ENCODE peak calls at places on chromosomes 4 and X, in eight cellular contexts. Q is transverse colon, C is lower leg skin, E is Peyer's patch, V is cardiac fibroblast, Y is choroid plexus epithelial cell, G is astrocyte of the spinal cord, L is fibroblast of the aortic adventitia. R is an unnamed sample.

GRCh38 chr4:92047209-92047877 is 256.4 kb upstream of the GRID2 start:
- DNase-seq in E (no peak), Q (no peak), V (peak), L (peak), Y (peak), C (no peak), G (peak), R (peak)

GRCh38 chr4:37825943-37826281 is 574 bp upstream of the PGM2 start:
- DNase-seq in Y (no peak), Q (peak), C (no peak), L (no peak), V (no peak), E (no peak), G (no peak), R (no peak)

GRCh38 chrX:100704581-100705203 is 27.2 kb downstream of the SYTL4 start:
- DNase-seq in G (no peak), E (no peak), V (no peak), Q (no peak), C (no peak), Y (no peak), L (no peak), R (no peak)

GRCh38 chr4:121551271-121551670 is 145.5 kb downstream of the ANXA5 start:
- DNase-seq in L (no peak), Q (no peak), E (no peak), G (peak), C (no peak), Y (no peak), V (no peak), R (peak)

GRCh38 chr4:111398906-111399330 is 746.3 kb upstream of the FAM241A start:
- DNase-seq in C (no peak), G (no peak), L (peak), Y (peak), V (peak), Q (no peak), E (no peak), R (no peak)

GRCh38 chrX:41482153-41482850 is 35.2 kb downstream of the NYX start:
- DNase-seq in Q (no peak), G (no peak), Y (no peak), C (no peak), E (no peak), V (peak), L (peak), R (no peak)

GRCh38 chr4:80024335-80024734 is 48.7 kb downstream of the ANTXR2 start:
- DNase-seq in Q (no peak), Y (no peak), E (no peak), V (no peak), L (no peak), G (no peak), C (no peak), R (no peak)

GRCh38 chrX:132292753-132293152 is 73.5 kb upstream of the RAP2C start:
- DNase-seq in V (peak), G (peak), Q (peak), Y (peak), L (peak), C (no peak), E (no peak), R (peak)

GRCh38 chr4:165813606-165814005 is 59.4 kb upstream of the TLL1 start:
- DNase-seq in V (no peak), C (no peak), L (peak), Q (no peak), Y (no peak), G (peak), E (no peak), R (peak)

GRCh38 chr4:6999172-7000086 is 43.7 kb upstream of the TADA2B start:
- DNase-seq in C (no peak), Y (no peak), E (no peak), V (no peak), Q (no peak), L (no peak), G (no peak), R (peak)

GRCh38 chr4:78168029-78168428 is 110.9 kb downstream of the FRAS1 start:
- DNase-seq in G (no peak), Q (no peak), E (no peak), C (no peak), V (no peak), L (no peak), Y (no peak), R (no peak)

GRCh38 chr4:6847134-6847533 is 62.5 kb upstream of the TBC1D14 start:
- DNase-seq in Y (no peak), G (no peak), E (no peak), V (no peak), Q (no peak), C (no peak), L (no peak), R (no peak)

GRCh38 chr4:17347445-17347844 is 164.4 kb downstream of the QDPR start:
- DNase-seq in Q (no peak), V (peak), C (no peak), E (no peak), Y (peak), L (peak), G (peak), R (peak)

GRCh38 chrX:6574762-6575161 is 39.8 kb upstream of the VCX3A start:
- DNase-seq in V (no peak), C (no peak), Q (no peak), Y (no peak), L (no peak), G (no peak), E (no peak), R (no peak)

GRCh38 chr4:107853444-107854325 is 29.0 kb downstream of the SGMS2 start:
- DNase-seq in G (no peak), E (no peak), C (no peak), Y (peak), V (peak), L (peak), Q (no peak), R (peak)

GRCh38 chr4:165439981-165440380 is 61.2 kb downstream of the CPE start:
- DNase-seq in Y (peak), V (peak), G (peak), L (no peak), E (no peak), C (no peak), Q (no peak), R (no peak)

GRCh38 chr4:148445071-148445902 is 3.1 kb upstream of the NR3C2 start:
- DNase-seq in G (no peak), Q (peak), Y (no peak), L (no peak), V (no peak), E (peak), C (peak), R (no peak)

GRCh38 chr4:39243462-39243861 is 61.1 kb downstream of the WDR19 start:
- DNase-seq in E (no peak), L (no peak), G (no peak), V (no peak), C (no peak), Y (no peak), Q (no peak), R (no peak)

GRCh38 chr4:87353592-87353991 is 30.9 kb upstream of the HSD17B13 start:
- DNase-seq in Q (no peak), E (no peak), Y (peak), C (no peak), V (peak), G (peak), L (peak), R (peak)

GRCh38 chr4:10260777-10261176 is 144.2 kb upstream of the WDR1 start:
- DNase-seq in Y (no peak), G (no peak), Q (no peak), E (no peak), C (no peak), L (no peak), V (no peak), R (peak)

GRCh38 chr4:48031802-48032525 is 15.4 kb downstream of the NIPAL1 start:
- DNase-seq in L (peak), Q (no peak), E (no peak), V (peak), G (peak), C (no peak), Y (peak), R (no peak)

GRCh38 chrX:134396174-134396573 is 63.8 kb upstream of the HPRT1 start:
- DNase-seq in L (peak), Y (peak), E (no peak), G (no peak), V (peak), Q (no peak), C (no peak), R (peak)

GRCh38 chrX:47958943-47959342 is 44.8 kb downstream of the ZNF182 start:
- DNase-seq in G (no peak), Q (no peak), C (no peak), V (peak), Y (peak), E (no peak), L (no peak), R (peak)

GRCh38 chr4:78308517-78308916 is 243.1 kb upstream of the ANXA3 start:
- DNase-seq in V (no peak), E (no peak), Y (no peak), Q (no peak), G (no peak), C (no peak), L (no peak), R (no peak)

GRCh38 chr4:30191902-30192301 is 528.3 kb upstream of the PCDH7 start:
- DNase-seq in E (no peak), C (no peak), Y (no peak), L (no peak), G (no peak), V (no peak), Q (no peak), R (no peak)

GRCh38 chrX:154384284-154384892 is 5.3 kb downstream of the EMD start:
- DNase-seq in V (peak), E (no peak), L (no peak), C (no peak), G (no peak), Y (peak), Q (no peak), R (no peak)

DNA sequence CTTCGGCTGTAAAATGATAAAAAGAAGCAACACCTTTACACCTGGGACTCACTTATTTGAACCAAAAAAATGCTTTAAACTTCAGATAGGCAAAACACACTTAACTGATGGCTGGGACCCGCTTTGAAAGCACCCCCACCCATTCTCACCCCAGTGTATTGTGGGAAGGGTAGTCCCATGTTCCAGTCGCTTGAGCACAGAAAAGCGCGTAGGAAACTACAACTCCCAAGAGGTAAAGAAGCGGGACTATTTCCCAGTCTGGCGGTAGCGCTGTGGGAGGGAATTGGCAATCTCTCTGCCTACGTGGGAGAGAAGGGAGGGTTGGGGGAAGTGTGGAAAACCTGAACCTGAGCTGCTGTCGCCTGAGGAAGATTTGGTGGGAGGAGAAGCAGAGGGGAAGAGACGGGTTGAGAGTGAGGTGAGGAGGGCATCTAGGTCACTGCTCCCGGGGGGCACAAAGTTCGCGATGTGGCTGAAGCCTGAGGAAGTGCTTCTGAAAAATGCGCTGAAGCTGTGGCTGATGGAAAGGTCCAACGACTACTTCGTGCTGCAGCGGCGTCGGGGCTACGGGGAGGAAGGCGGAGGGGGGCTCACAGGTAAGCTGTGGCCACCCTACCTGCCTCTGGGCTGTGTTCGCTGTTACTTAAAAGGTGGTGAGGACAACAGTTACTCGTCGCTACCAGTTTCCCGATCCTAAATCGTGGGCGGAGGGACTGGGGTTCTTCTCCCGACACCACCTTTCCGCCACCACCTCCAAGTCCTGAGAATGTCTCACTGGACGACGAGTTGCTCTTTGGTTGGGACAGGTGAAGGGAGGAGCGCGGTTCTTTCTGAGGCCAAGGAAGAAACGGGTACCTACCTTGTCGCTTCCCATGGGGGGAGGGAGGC is at the start of gene TBC1D8B:
- DNase-seq in E (no peak), Y (peak), Q (peak), L (peak), G (peak), C (peak), V (peak), R (peak)
- H3K4me3 ChIP-seq in E (peak), Y (peak), Q (peak), L (peak), G (peak), C (peak), V (peak), R (peak)

GRCh38 chr4:61201562-61202099 is 1.5 kb downstream of the ADGRL3 start:
- DNase-seq in G (no peak), C (peak), V (peak), E (no peak), L (no peak), Y (peak), Q (no peak), R (peak)
- TF ChIP-seq CTCF in G (no peak), C (no peak), V (no peak), E (no peak), L (no peak), Y (no peak), Q (no peak), R (no peak)

GRCh38 chr4:125322363-125322730 is 7.6 kb downstream of the FAT4 start:
- DNase-seq in V (peak), L (peak), C (no peak), Y (peak), Q (no peak), E (no peak), G (peak), R (peak)

GRCh38 chr4:125321709-125322362 is 7.1 kb downstream of the FAT4 start:
- DNase-seq in E (no peak), C (no peak), Q (no peak), Y (peak), G (peak), V (peak), L (peak), R (peak)

GRCh38 chr4:125325733-125326132 is 11.0 kb downstream of the FAT4 start:
- DNase-seq in C (no peak), G (no peak), E (no peak), L (no peak), V (no peak), Y (no peak), Q (no peak), R (no peak)

GRCh38 chr4:125319311-125319710 is 4.6 kb downstream of the FAT4 start:
- DNase-seq in C (no peak), Y (peak), V (no peak), G (peak), E (no peak), L (peak), Q (no peak), R (no peak)

GRCh38 chr4:125323547-125324100 is 8.9 kb downstream of the FAT4 start:
- DNase-seq in C (no peak), L (peak), Y (peak), V (peak), E (no peak), G (peak), Q (no peak), R (peak)
- H3K4me3 ChIP-seq in C (no peak), L (peak), Y (peak), V (peak), E (no peak), G (no peak), Q (no peak), R (no peak)

GRCh38 chr4:145056325-145057130 is 41.5 kb downstream of the ANAPC10 start:
- DNase-seq in G (no peak), E (no peak), C (no peak), V (no peak), Y (no peak), L (no peak), Q (no peak), R (no peak)

GRCh38 chr4:145066063-145066501 is 31.9 kb downstream of the ANAPC10 start:
- DNase-seq in V (peak), G (peak), C (no peak), Y (peak), E (no peak), Q (no peak), L (no peak), R (no peak)

GRCh38 chr4:145058256-145058655 is 39.7 kb downstream of the ANAPC10 start:
- DNase-seq in Y (no peak), L (no peak), E (no peak), C (no peak), G (no peak), V (no peak), Q (no peak), R (no peak)

GRCh38 chr4:145055533-145056257 is 42.3 kb downstream of the ANAPC10 start:
- DNase-seq in V (no peak), L (no peak), E (no peak), Y (no peak), G (no peak), C (no peak), Q (no peak), R (no peak)

GRCh38 chr4:145061325-145061920 is 36.6 kb downstream of the ANAPC10 start:
- DNase-seq in Q (no peak), Y (peak), G (peak), L (peak), V (peak), E (no peak), C (no peak), R (peak)
- TF ChIP-seq CTCF in Q (peak), Y (no peak), G (peak), L (peak), V (peak), E (no peak), C (no peak), R (no peak)

GRCh38 chr4:174753031-174753430 is 76.0 kb downstream of the GLRA3 start:
- DNase-seq in E (no peak), Q (no peak), G (no peak), L (no peak), C (no peak), Y (no peak), V (no peak), R (no peak)
- H3K4me3 ChIP-seq in E (no peak), Q (no peak), G (no peak), L (no peak), C (no peak), Y (no peak), V (no peak), R (no peak)

GRCh38 chrX:46407753-46408130 is 137.5 kb downstream of the ZNF674 start:
- DNase-seq in V (peak), C (no peak), Y (peak), Q (no peak), E (no peak), L (peak), G (peak), R (no peak)
- TF ChIP-seq CTCF in V (no peak), C (no peak), Y (no peak), Q (no peak), E (no peak), L (no peak), G (no peak), R (no peak)

GRCh38 chrX:71558920-71559319 is 19.3 kb upstream of the GCNA start:
- DNase-seq in G (no peak), V (no peak), E (no peak), L (no peak), Y (no peak), C (no peak), Q (no peak), R (no peak)
- H3K4me3 ChIP-seq in G (no peak), V (no peak), E (no peak), L (no peak), Y (no peak), C (no peak), Q (no peak), R (no peak)

GRCh38 chrX:30275498-30275897 is 28.6 kb downstream of the MAGEB1 start:
- DNase-seq in V (peak), Q (no peak), C (no peak), G (peak), Y (peak), E (no peak), L (peak), R (peak)
- TF ChIP-seq CTCF in V (peak), Q (no peak), C (no peak), G (peak), Y (peak), E (no peak), L (peak), R (peak)

DNA sequence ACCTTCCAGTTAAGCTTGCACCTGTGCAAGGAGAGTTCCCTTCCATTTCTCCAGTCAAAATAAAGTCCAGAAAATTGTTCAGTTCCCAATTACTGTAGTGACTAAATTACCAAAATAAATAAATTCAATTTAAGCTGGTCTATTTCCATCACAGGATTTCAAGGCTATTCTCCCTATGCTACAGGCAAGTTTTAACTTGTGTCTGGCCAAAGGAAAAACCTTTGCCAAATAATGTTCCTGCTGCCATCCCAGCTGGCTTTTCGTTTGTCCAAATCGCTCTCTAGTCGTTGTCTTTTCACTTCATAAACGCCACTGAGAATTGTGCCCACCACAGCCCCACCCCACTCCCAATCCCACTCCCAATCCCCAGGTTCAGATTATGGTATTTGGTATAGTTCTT is 2.4 kb downstream of the KCTD8 start:
- DNase-seq in E (no peak), C (no peak), G (no peak), Q (no peak), L (no peak), Y (no peak), V (no peak), R (peak)
- H3K4me3 ChIP-seq in E (no peak), C (no peak), G (no peak), Q (no peak), L (peak), Y (no peak), V (no peak), R (no peak)

GRCh38 chrX:102835504-102836146 is 101.4 kb upstream of the RAB40AL start:
- DNase-seq in Y (peak), E (no peak), Q (no peak), C (no peak), L (peak), G (peak), V (peak), R (peak)
- TF ChIP-seq CTCF in Y (peak), E (no peak), Q (peak), C (no peak), L (peak), G (peak), V (peak), R (peak)